ENCODE peak calls at places on chromosomes 5 and 9, in five cellular contexts. One of them, this sample, is unnamed. For H3K4me1, the result is how much of the 10 kb centered on the place peaks cover.

GRCh38 chr9:89178162-89179120 is at the start of gene SHC3:
- DNase-seq in A549: no peak
- DNase-seq in endodermal cell: peak
- DNase-seq in OCI-LY7: no peak
- DNase-seq in transverse colon: no peak
- DNase-seq in this sample: no peak

GRCh38 chr9:88710449-88710848 is 175.5 kb downstream of the NXNL2 start:
- DNase-seq in endodermal cell: no peak
- DNase-seq in A549: no peak
- DNase-seq in transverse colon: no peak
- DNase-seq in OCI-LY7: no peak
- DNase-seq in this sample: no peak

GRCh38 chr9:103804077-103804735 is 289.9 kb upstream of the SMC2 start:
- DNase-seq in endodermal cell: no peak
- DNase-seq in transverse colon: no peak
- DNase-seq in OCI-LY7: no peak
- DNase-seq in A549: peak
- DNase-seq in this sample: no peak

GRCh38 chr5:156411131-156411727 is 84.3 kb downstream of the SGCD start:
- DNase-seq in transverse colon: no peak
- DNase-seq in OCI-LY7: no peak
- DNase-seq in endodermal cell: no peak
- DNase-seq in A549: peak
- DNase-seq in this sample: no peak

GRCh38 chr5:181243020-181243520 is 636 bp downstream of the RACK1 start:
- DNase-seq in transverse colon: no peak
- DNase-seq in A549: no peak
- DNase-seq in endodermal cell: no peak
- DNase-seq in OCI-LY7: peak
- DNase-seq in this sample: no peak

GRCh38 chr5:20972419-20972925 is 984.5 kb upstream of the CDH18 start:
- DNase-seq in endodermal cell: peak
- DNase-seq in A549: peak
- DNase-seq in transverse colon: no peak
- DNase-seq in OCI-LY7: no peak
- DNase-seq in this sample: peak

GRCh38 chr5:38032149-38032548 is 192.3 kb upstream of the GDNF start:
- DNase-seq in transverse colon: no peak
- DNase-seq in A549: no peak
- DNase-seq in OCI-LY7: no peak
- DNase-seq in endodermal cell: no peak
- DNase-seq in this sample: no peak

GRCh38 chr5:176588297-176588696 is 21.7 kb downstream of the GPRIN1 start:
- DNase-seq in endodermal cell: no peak
- DNase-seq in transverse colon: no peak
- DNase-seq in OCI-LY7: no peak
- DNase-seq in A549: no peak
- DNase-seq in this sample: no peak

GRCh38 chr9:106860731-106861584 is 2.0 kb upstream of the ZNF462 start:
- DNase-seq in endodermal cell: peak
- DNase-seq in transverse colon: peak
- DNase-seq in OCI-LY7: no peak
- DNase-seq in A549: no peak
- DNase-seq in this sample: no peak

GRCh38 chr5:108222011-108222410 is 159.9 kb downstream of the FBXL17 start:
- DNase-seq in endodermal cell: no peak
- DNase-seq in OCI-LY7: no peak
- DNase-seq in transverse colon: no peak
- DNase-seq in A549: no peak
- DNase-seq in this sample: no peak

GRCh38 chr9:121156263-121156731 is 45.4 kb downstream of the RAB14 start:
- DNase-seq in OCI-LY7: peak
- DNase-seq in endodermal cell: no peak
- DNase-seq in transverse colon: no peak
- DNase-seq in A549: no peak
- DNase-seq in this sample: no peak

GRCh38 chr5:159965031-159965837 is 43.7 kb upstream of the TTC1 start:
- DNase-seq in A549: peak
- DNase-seq in endodermal cell: peak
- DNase-seq in OCI-LY7: peak
- DNase-seq in transverse colon: peak
- DNase-seq in this sample: peak

GRCh38 chr5:180116441-180117377 is 45.1 kb upstream of the RNF130 start:
- DNase-seq in transverse colon: no peak
- DNase-seq in endodermal cell: peak
- DNase-seq in A549: peak
- DNase-seq in OCI-LY7: no peak
- DNase-seq in this sample: peak

GRCh38 chr5:97096096-97096648 is 46.2 kb downstream of the LIX1 start:
- DNase-seq in A549: no peak
- DNase-seq in transverse colon: no peak
- DNase-seq in OCI-LY7: no peak
- DNase-seq in endodermal cell: no peak
- DNase-seq in this sample: no peak

GRCh38 chr9:116837038-116837998 is 150.2 kb downstream of the TRIM32 start:
- DNase-seq in endodermal cell: peak
- DNase-seq in transverse colon: no peak
- DNase-seq in A549: no peak
- DNase-seq in OCI-LY7: no peak
- DNase-seq in this sample: no peak

GRCh38 chr5:101534486-101535110 is 631.5 kb upstream of the ST8SIA4 start:
- DNase-seq in OCI-LY7: no peak
- DNase-seq in transverse colon: no peak
- DNase-seq in A549: no peak
- DNase-seq in endodermal cell: peak
- DNase-seq in this sample: no peak

GRCh38 chr5:142846402-142846801 is 76.2 kb downstream of the ARHGAP26 start:
- DNase-seq in OCI-LY7: no peak
- DNase-seq in transverse colon: no peak
- DNase-seq in A549: no peak
- DNase-seq in endodermal cell: no peak
- DNase-seq in this sample: no peak

GRCh38 chr5:118863345-118863744 is 125.0 kb downstream of the DTWD2 start:
- DNase-seq in transverse colon: no peak
- DNase-seq in endodermal cell: no peak
- DNase-seq in OCI-LY7: no peak
- DNase-seq in A549: no peak
- DNase-seq in this sample: no peak

GRCh38 chr5:14676320-14676719 is 11.8 kb downstream of the OTULIN start:
- DNase-seq in transverse colon: no peak
- DNase-seq in A549: no peak
- DNase-seq in OCI-LY7: no peak
- DNase-seq in endodermal cell: no peak
- DNase-seq in this sample: peak

GRCh38 chr9:70263421-70263820 is 4.6 kb downstream of the SMC5 start:
- DNase-seq in endodermal cell: no peak
- DNase-seq in OCI-LY7: no peak
- DNase-seq in transverse colon: no peak
- DNase-seq in A549: no peak
- DNase-seq in this sample: no peak

GRCh38 chr5:87020099-87020934 is 247.4 kb upstream of the RASA1 start:
- DNase-seq in endodermal cell: peak
- DNase-seq in transverse colon: peak
- DNase-seq in A549: peak
- DNase-seq in OCI-LY7: peak
- DNase-seq in this sample: no peak

GRCh38 chr9:117470455-117470854 is 55.6 kb upstream of the ASTN2 start:
- DNase-seq in OCI-LY7: no peak
- DNase-seq in A549: no peak
- DNase-seq in endodermal cell: peak
- DNase-seq in transverse colon: no peak
- DNase-seq in this sample: no peak

GRCh38 chr9:109264865-109265532 is 55.9 kb downstream of the EPB41L4B start:
- DNase-seq in transverse colon: peak
- DNase-seq in OCI-LY7: no peak
- DNase-seq in endodermal cell: peak
- DNase-seq in A549: no peak
- DNase-seq in this sample: no peak

GRCh38 chr5:75862872-75863271 is 145.6 kb upstream of the POC5 start:
- DNase-seq in transverse colon: no peak
- DNase-seq in A549: no peak
- DNase-seq in OCI-LY7: no peak
- DNase-seq in endodermal cell: no peak
- DNase-seq in this sample: no peak

GRCh38 chr5:86979801-86980510 is 287.7 kb upstream of the RASA1 start:
- DNase-seq in endodermal cell: no peak
- DNase-seq in transverse colon: no peak
- DNase-seq in OCI-LY7: no peak
- DNase-seq in A549: no peak
- DNase-seq in this sample: no peak

GRCh38 chr5:15350614-15351013 is 149.4 kb upstream of the FBXL7 start:
- DNase-seq in transverse colon: no peak
- DNase-seq in OCI-LY7: no peak
- DNase-seq in endodermal cell: no peak
- DNase-seq in A549: no peak
- DNase-seq in this sample: no peak

GRCh38 chr9:27532046-27532445 is 2.4 kb upstream of the MOB3B start:
- DNase-seq in endodermal cell: no peak
- DNase-seq in A549: no peak
- DNase-seq in transverse colon: no peak
- DNase-seq in OCI-LY7: no peak
- DNase-seq in this sample: no peak

GRCh38 chr9:117783828-117784227 is 79.6 kb downstream of the TLR4 start:
- DNase-seq in transverse colon: peak
- DNase-seq in OCI-LY7: peak
- DNase-seq in A549: no peak
- DNase-seq in endodermal cell: no peak
- DNase-seq in this sample: peak

GRCh38 chr5:79505138-79505537 is 8.8 kb downstream of the HOMER1 start:
- DNase-seq in A549: no peak
- DNase-seq in endodermal cell: no peak
- DNase-seq in OCI-LY7: no peak
- DNase-seq in transverse colon: no peak
- DNase-seq in this sample: no peak

GRCh38 chr5:142437563-142437962 is 112.7 kb upstream of the SPRY4 start:
- DNase-seq in A549: no peak
- DNase-seq in OCI-LY7: no peak
- DNase-seq in transverse colon: no peak
- DNase-seq in endodermal cell: peak
- DNase-seq in this sample: no peak

DNA sequence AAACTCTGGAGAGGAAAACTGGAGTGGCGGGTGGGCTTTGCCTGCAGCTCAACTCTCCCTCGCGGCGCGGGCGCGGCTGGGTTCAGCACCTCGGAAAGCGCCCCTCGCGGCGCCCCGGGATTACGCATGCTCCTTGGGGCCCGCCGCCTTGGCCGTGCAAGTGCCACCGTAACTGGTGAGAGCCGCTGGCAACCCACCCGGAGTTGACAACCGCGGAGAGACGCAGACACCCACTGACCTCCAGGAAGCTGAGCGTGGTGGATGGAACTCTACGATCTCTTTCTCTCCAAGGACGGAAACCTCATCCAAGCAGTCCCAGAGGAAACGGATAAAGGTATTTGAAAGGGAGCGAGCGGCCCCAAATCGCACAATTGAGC is 194 bp upstream of the RXFP3 start:
- DNase-seq in endodermal cell: peak
- DNase-seq in OCI-LY7: no peak
- DNase-seq in A549: peak
- DNase-seq in transverse colon: peak
- DNase-seq in this sample: no peak
- TF ChIP-seq CTCF in endodermal cell: no peak
- TF ChIP-seq CTCF in OCI-LY7: no peak
- TF ChIP-seq CTCF in A549: no peak
- TF ChIP-seq CTCF in transverse colon: no peak
- TF ChIP-seq CTCF in this sample: no peak

GRCh38 chr9:126111556-126111955 is 215.1 kb upstream of the MVB12B start:
- DNase-seq in A549: no peak
- DNase-seq in transverse colon: no peak
- DNase-seq in OCI-LY7: no peak
- DNase-seq in endodermal cell: peak
- DNase-seq in this sample: no peak

GRCh38 chr9:126107736-126108135 is 218.9 kb upstream of the MVB12B start:
- DNase-seq in transverse colon: no peak
- DNase-seq in A549: no peak
- DNase-seq in OCI-LY7: no peak
- DNase-seq in endodermal cell: no peak
- DNase-seq in this sample: no peak

GRCh38 chr9:126109575-126109974 is 217.1 kb upstream of the MVB12B start:
- DNase-seq in transverse colon: no peak
- DNase-seq in A549: no peak
- DNase-seq in endodermal cell: peak
- DNase-seq in OCI-LY7: no peak
- DNase-seq in this sample: no peak

GRCh38 chr9:126106404-126106803 is 220.2 kb upstream of the MVB12B start:
- DNase-seq in A549: no peak
- DNase-seq in endodermal cell: no peak
- DNase-seq in transverse colon: no peak
- DNase-seq in OCI-LY7: no peak
- DNase-seq in this sample: no peak

GRCh38 chr9:126108240-126108639 is 218.4 kb upstream of the MVB12B start:
- DNase-seq in A549: no peak
- DNase-seq in endodermal cell: peak
- DNase-seq in OCI-LY7: no peak
- DNase-seq in transverse colon: no peak
- DNase-seq in this sample: no peak
- H3K4me1 ChIP-seq in A549: under half
- H3K4me1 ChIP-seq in endodermal cell: under half
- H3K4me1 ChIP-seq in OCI-LY7: under half
- H3K4me1 ChIP-seq in transverse colon: under half
- H3K4me1 ChIP-seq in this sample: under half

GRCh38 chr9:93587651-93588347 is 11.4 kb downstream of the PHF2 start:
- DNase-seq in A549: no peak
- DNase-seq in OCI-LY7: no peak
- DNase-seq in endodermal cell: peak
- DNase-seq in transverse colon: no peak
- DNase-seq in this sample: peak
- TF ChIP-seq CTCF in A549: no peak
- TF ChIP-seq CTCF in OCI-LY7: no peak
- TF ChIP-seq CTCF in endodermal cell: peak
- TF ChIP-seq CTCF in transverse colon: no peak
- TF ChIP-seq CTCF in this sample: no peak

DNA sequence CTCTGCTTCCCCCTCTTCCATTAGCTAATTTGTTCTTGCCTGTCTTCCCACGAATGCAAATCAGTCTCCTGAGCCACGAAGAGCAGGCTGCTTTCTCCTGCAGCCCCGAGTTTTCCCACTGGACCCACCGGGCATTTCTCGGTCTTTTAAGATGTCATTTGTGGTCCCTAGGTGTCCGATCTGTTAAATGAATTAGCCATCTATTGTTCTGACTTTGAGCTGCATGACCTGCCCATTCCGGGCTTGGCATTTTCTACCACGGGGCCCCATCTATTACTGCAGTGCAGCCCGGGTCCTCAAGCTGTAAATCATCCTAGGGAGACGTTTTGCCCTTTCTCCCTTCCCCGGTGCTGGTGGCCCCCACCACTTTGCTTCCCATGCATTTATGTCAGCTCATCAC is 405.3 kb downstream of the IRX1 start:
- DNase-seq in OCI-LY7: no peak
- DNase-seq in transverse colon: no peak
- DNase-seq in endodermal cell: no peak
- DNase-seq in A549: no peak
- DNase-seq in this sample: no peak
- H3K4me1 ChIP-seq in OCI-LY7: under half
- H3K4me1 ChIP-seq in transverse colon: under half
- H3K4me1 ChIP-seq in endodermal cell: under half
- H3K4me1 ChIP-seq in A549: under half
- H3K4me1 ChIP-seq in this sample: under half

GRCh38 chr9:72687331-72687730 is 165.9 kb downstream of the TMC1 start:
- DNase-seq in transverse colon: no peak
- DNase-seq in OCI-LY7: no peak
- DNase-seq in A549: no peak
- DNase-seq in endodermal cell: no peak
- DNase-seq in this sample: no peak
- TF ChIP-seq CTCF in transverse colon: no peak
- TF ChIP-seq CTCF in OCI-LY7: no peak
- TF ChIP-seq CTCF in A549: no peak
- TF ChIP-seq CTCF in endodermal cell: no peak
- TF ChIP-seq CTCF in this sample: no peak